ENCODE peak calls at places on chromosomes 7 and 10, in five cellular contexts. D is CD8-positive, alpha-beta memory T cell; Q is aorta; F is K562; T is foreskin fibroblast. I is an unnamed sample.

GRCh38 chr7:159198016-159198724 is 53.5 kb upstream of the VIPR2 start:
- DNase-seq in D (no peak), Q (no peak), F (no peak), T (no peak), I (no peak)

GRCh38 chr7:131329176-131329570 is 1.5 kb downstream of the MKLN1 start:
- DNase-seq in D (no peak), Q (no peak), F (no peak), T (peak), I (no peak)

GRCh38 chr7:107313355-107313754 is 144.6 kb downstream of the HBP1 start:
- DNase-seq in D (no peak), Q (no peak), F (no peak), T (no peak), I (no peak)

GRCh38 chr10:103818110-103818509 is 37.3 kb downstream of the SH3PXD2A start:
- DNase-seq in D (no peak), Q (no peak), F (no peak), T (no peak), I (no peak)

GRCh38 chr7:26374665-26375373 is 83.2 kb downstream of the SNX10 start:
- DNase-seq in D (no peak), Q (no peak), F (no peak), T (no peak), I (no peak)

GRCh38 chr10:51269816-51270215 is 195.5 kb downstream of the PRKG1 start:
- DNase-seq in D (no peak), Q (no peak), F (no peak), T (peak), I (no peak)

GRCh38 chr10:84608126-84608525 is 279.7 kb downstream of the CCSER2 start:
- DNase-seq in D (no peak), Q (no peak), F (no peak), T (no peak), I (no peak)

GRCh38 chr7:108347616-108348015 is 108.6 kb downstream of the NRCAM start:
- DNase-seq in D (no peak), Q (no peak), F (no peak), T (peak), I (peak)

GRCh38 chr10:87531908-87532622 is 27.4 kb downstream of the MINPP1 start:
- DNase-seq in D (no peak), Q (no peak), F (no peak), T (peak), I (no peak)

GRCh38 chr10:71753091-71753959 is 20.0 kb downstream of the VSIR start:
- DNase-seq in D (no peak), Q (no peak), F (peak), T (no peak), I (no peak)

GRCh38 chr7:129786179-129786514 is 166.6 kb downstream of the UBE2H start:
- DNase-seq in D (no peak), Q (no peak), F (no peak), T (no peak), I (no peak)

GRCh38 chr7:73838642-73839041 is 3.7 kb downstream of the METTL27 start:
- DNase-seq in D (no peak), Q (no peak), F (no peak), T (no peak), I (no peak)

GRCh38 chr7:158310924-158311713 is 276.5 kb downstream of the PTPRN2 start:
- DNase-seq in D (no peak), Q (no peak), F (no peak), T (no peak), I (no peak)

GRCh38 chr7:90404777-90405176 is 1.5 kb downstream of the CLDN12 start:
- DNase-seq in D (no peak), Q (no peak), F (no peak), T (peak), I (no peak)
- H3K4me3 ChIP-seq in D (no peak), Q (no peak), F (no peak), T (no peak), I (peak)

DNA sequence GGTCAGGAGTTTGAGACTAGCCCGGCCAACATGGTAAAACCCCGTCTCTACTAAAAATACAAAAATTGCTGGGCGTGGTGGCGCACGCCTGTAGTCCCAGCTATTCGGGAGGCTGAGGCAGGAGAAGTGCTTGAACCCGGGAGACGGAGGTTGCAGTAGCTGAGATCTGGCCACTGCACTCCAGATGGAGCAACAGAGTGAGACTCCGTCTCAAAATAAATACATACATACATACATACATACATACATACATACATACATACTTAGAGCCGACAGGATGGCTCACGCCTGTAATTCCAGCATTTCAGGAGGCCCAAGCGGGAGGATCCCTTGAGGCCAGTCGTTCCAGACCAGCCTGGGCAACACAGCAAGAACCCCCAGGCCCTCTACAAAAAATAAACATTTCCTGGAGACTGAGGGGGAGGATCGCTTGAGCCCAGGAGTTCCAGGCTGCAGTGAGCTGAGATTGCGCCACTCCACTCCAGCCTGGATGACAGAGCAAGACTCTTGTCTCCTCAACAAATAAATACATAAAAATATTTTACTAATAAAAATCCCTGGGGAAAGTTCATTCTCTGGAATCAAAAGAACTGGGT is 90.9 kb upstream of the TNRC18 start:
- DNase-seq in D (no peak), Q (no peak), F (no peak), T (no peak), I (no peak)
- H3K4me3 ChIP-seq in D (no peak), Q (peak), F (no peak), T (peak), I (peak)

GRCh38 chr7:101900103-101900502 is 82.7 kb downstream of the CUX1 start:
- DNase-seq in D (no peak), Q (no peak), F (no peak), T (no peak), I (no peak)
- H3K4me3 ChIP-seq in D (no peak), Q (peak), F (no peak), T (peak), I (peak)

GRCh38 chr10:73810735-73811465 is 498 bp downstream of the NDST2 start:
- DNase-seq in D (peak), Q (peak), F (peak), T (no peak), I (no peak)

GRCh38 chr10:73813333-73813732 is 1.9 kb upstream of the NDST2 start:
- DNase-seq in D (no peak), Q (no peak), F (no peak), T (no peak), I (no peak)

GRCh38 chr10:73810358-73810734 is 1.1 kb downstream of the NDST2 start:
- DNase-seq in D (no peak), Q (no peak), F (no peak), T (no peak), I (no peak)

GRCh38 chr10:73814276-73814895 is 3.0 kb upstream of the NDST2 start:
- DNase-seq in D (no peak), Q (no peak), F (no peak), T (no peak), I (no peak)

GRCh38 chr10:73812662-73813061 is 1.3 kb upstream of the NDST2 start:
- DNase-seq in D (no peak), Q (no peak), F (no peak), T (no peak), I (no peak)
- H3K4me3 ChIP-seq in D (no peak), Q (no peak), F (no peak), T (no peak), I (no peak)

DNA sequence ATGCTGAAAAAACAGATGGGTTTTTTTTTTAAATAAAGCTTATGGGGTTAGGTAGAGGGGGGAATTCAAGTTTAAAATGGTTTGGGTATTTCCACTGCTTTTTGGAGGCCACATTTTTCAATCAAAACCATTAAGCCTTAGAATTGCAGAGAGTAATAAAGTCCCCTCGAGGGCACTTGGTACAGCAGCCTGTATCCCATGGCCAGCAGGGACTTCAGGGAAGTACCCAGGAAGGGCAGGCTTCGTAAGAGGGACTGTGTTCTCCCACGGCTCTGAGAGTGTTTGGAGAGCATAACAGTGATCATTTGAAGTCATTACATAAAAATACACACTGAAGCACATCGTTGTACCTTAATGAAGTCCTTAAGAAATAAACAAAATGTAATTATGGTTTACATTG is 432.7 kb downstream of the DPP6 start:
- DNase-seq in D (no peak), Q (no peak), F (no peak), T (no peak), I (no peak)
- H3K4me3 ChIP-seq in D (no peak), Q (no peak), F (no peak), T (no peak), I (no peak)

GRCh38 chr10:69087600-69088470 is at the start of gene SRGN:
- DNase-seq in D (peak), Q (no peak), F (peak), T (peak), I (no peak)
- H3K4me3 ChIP-seq in D (peak), Q (peak), F (peak), T (no peak), I (no peak)

GRCh38 chr10:86292462-86293322 is 73.9 kb downstream of the GRID1 start:
- DNase-seq in D (no peak), Q (no peak), F (no peak), T (no peak), I (no peak)
- H3K4me3 ChIP-seq in D (no peak), Q (no peak), F (no peak), T (no peak), I (no peak)

I was measured in HFF-Myc.